ENCODE peak calls at places on chromosomes 3 and 15, in four cellular contexts. One of them, this sample, is unnamed.

GRCh38 chr3:88150371-88150770 is 612 bp downstream of the C3orf38 start:
- DNase-seq in K562: no peak
- DNase-seq in SK-N-SH: peak; percentile 9
- DNase-seq in H1: no peak
- DNase-seq in this sample: no peak

GRCh38 chr3:33389908-33390307 is 50.3 kb downstream of the UBP1 start:
- DNase-seq in K562: no peak
- DNase-seq in SK-N-SH: no peak
- DNase-seq in H1: no peak
- DNase-seq in this sample: no peak

GRCh38 chr15:53378096-53378620 is 381.3 kb downstream of the WDR72 start:
- DNase-seq in K562: no peak
- DNase-seq in SK-N-SH: no peak
- DNase-seq in H1: no peak
- DNase-seq in this sample: no peak

GRCh38 chr3:21920431-21920830 is 169.4 kb upstream of the ZNF385D start:
- DNase-seq in H1: no peak
- DNase-seq in K562: no peak
- DNase-seq in SK-N-SH: no peak
- DNase-seq in this sample: no peak

GRCh38 chr3:14143826-14144225 is 19.0 kb downstream of the TMEM43 start:
- DNase-seq in H1: no peak
- DNase-seq in K562: no peak
- DNase-seq in SK-N-SH: no peak
- DNase-seq in this sample: no peak

GRCh38 chr3:178485756-178486155 is 50.5 kb upstream of the KCNMB2 start:
- DNase-seq in SK-N-SH: no peak
- DNase-seq in H1: no peak
- DNase-seq in K562: no peak
- DNase-seq in this sample: no peak

GRCh38 chr3:191257286-191257685 is 58.2 kb downstream of the OSTN start:
- DNase-seq in H1: no peak
- DNase-seq in K562: no peak
- DNase-seq in SK-N-SH: no peak
- DNase-seq in this sample: no peak

GRCh38 chr15:98787190-98787589 is 138.9 kb downstream of the IGF1R start:
- DNase-seq in H1: no peak
- DNase-seq in K562: no peak
- DNase-seq in SK-N-SH: no peak
- DNase-seq in this sample: no peak

GRCh38 chr3:130514671-130515070 is 2.3 kb upstream of the COL6A6 start:
- DNase-seq in H1: no peak
- DNase-seq in K562: no peak
- DNase-seq in SK-N-SH: no peak
- DNase-seq in this sample: no peak

GRCh38 chr15:41865490-41866055 is 26.9 kb downstream of the PLA2G4B start:
- DNase-seq in H1: no peak
- DNase-seq in SK-N-SH: no peak
- DNase-seq in K562: no peak
- DNase-seq in this sample: no peak

GRCh38 chr3:114498779-114499370 is 205.0 kb downstream of the TIGIT start:
- DNase-seq in H1: no peak
- DNase-seq in SK-N-SH: no peak
- DNase-seq in K562: peak; percentile 22
- DNase-seq in this sample: no peak

GRCh38 chr15:77118787-77119410 is 48.0 kb upstream of the TSPAN3 start:
- DNase-seq in H1: no peak
- DNase-seq in SK-N-SH: peak; percentile 55
- DNase-seq in K562: no peak
- DNase-seq in this sample: no peak

GRCh38 chr15:31016446-31016915 is 25.1 kb upstream of the MTMR10 start:
- DNase-seq in SK-N-SH: no peak
- DNase-seq in K562: no peak
- DNase-seq in H1: no peak
- DNase-seq in this sample: no peak

GRCh38 chr3:64748244-64748894 is 60.6 kb upstream of the ADAMTS9 start:
- DNase-seq in H1: peak; percentile 19
- DNase-seq in SK-N-SH: no peak
- DNase-seq in K562: no peak
- DNase-seq in this sample: peak; percentile 12

GRCh38 chr15:55992769-55993110 is 672 bp downstream of the NEDD4 start:
- DNase-seq in SK-N-SH: no peak
- DNase-seq in H1: no peak
- DNase-seq in K562: no peak
- DNase-seq in this sample: no peak

GRCh38 chr3:26589678-26590077 is 32.9 kb upstream of the LRRC3B start:
- DNase-seq in H1: no peak
- DNase-seq in K562: no peak
- DNase-seq in SK-N-SH: no peak
- DNase-seq in this sample: no peak

GRCh38 chr3:79761441-79761840 is 6.4 kb downstream of the ROBO1 start:
- DNase-seq in K562: no peak
- DNase-seq in SK-N-SH: no peak
- DNase-seq in H1: no peak
- DNase-seq in this sample: no peak

GRCh38 chr3:29693863-29694262 is 413.0 kb downstream of the RBMS3 start:
- DNase-seq in H1: peak; percentile 7
- DNase-seq in SK-N-SH: peak; percentile 30
- DNase-seq in K562: no peak
- DNase-seq in this sample: peak; percentile 28

GRCh38 chr15:43903864-43904290 is 77.1 kb downstream of the WDR76 start:
- DNase-seq in H1: peak; percentile 70
- DNase-seq in K562: peak; percentile 89
- DNase-seq in SK-N-SH: peak; percentile 81
- DNase-seq in this sample: peak; percentile 83

GRCh38 chr3:9045399-9045798 is 82.1 kb upstream of the RAD18 start:
- DNase-seq in H1: no peak
- DNase-seq in SK-N-SH: no peak
- DNase-seq in K562: no peak
- DNase-seq in this sample: no peak

GRCh38 chr15:71313806-71314205 is 198.5 kb downstream of the THSD4 start:
- DNase-seq in K562: no peak
- DNase-seq in SK-N-SH: no peak
- DNase-seq in H1: no peak
- DNase-seq in this sample: no peak

GRCh38 chr3:71413572-71413971 is 170.0 kb downstream of the FOXP1 start:
- DNase-seq in H1: no peak
- DNase-seq in SK-N-SH: no peak
- DNase-seq in K562: no peak
- DNase-seq in this sample: no peak

GRCh38 chr3:122688996-122689395 is 8.4 kb downstream of the PARP14 start:
- DNase-seq in K562: no peak
- DNase-seq in H1: no peak
- DNase-seq in SK-N-SH: no peak
- DNase-seq in this sample: no peak

GRCh38 chr3:45124956-45125355 is 21.2 kb downstream of the CDCP1 start:
- DNase-seq in K562: no peak
- DNase-seq in SK-N-SH: no peak
- DNase-seq in H1: no peak
- DNase-seq in this sample: no peak

GRCh38 chr15:47820780-47821319 is 103.5 kb downstream of the SEMA6D start:
- DNase-seq in K562: no peak
- DNase-seq in SK-N-SH: no peak
- DNase-seq in H1: no peak
- DNase-seq in this sample: no peak

GRCh38 chr3:21464745-21465144 is 286.3 kb downstream of the ZNF385D start:
- DNase-seq in K562: no peak
- DNase-seq in SK-N-SH: no peak
- DNase-seq in H1: no peak
- DNase-seq in this sample: no peak

GRCh38 chr3:59727902-59728301 is 678.1 kb upstream of the CFAP20DC start:
- DNase-seq in H1: no peak
- DNase-seq in K562: no peak
- DNase-seq in SK-N-SH: no peak
- DNase-seq in this sample: no peak

GRCh38 chr3:90062018-90062417 is 954.6 kb downstream of the EPHA3 start:
- DNase-seq in SK-N-SH: no peak
- DNase-seq in H1: no peak
- DNase-seq in K562: no peak
- DNase-seq in this sample: no peak

GRCh38 chr3:23402728-23403505 is 199.8 kb downstream of the UBE2E2 start:
- DNase-seq in SK-N-SH: no peak
- DNase-seq in H1: no peak
- DNase-seq in K562: no peak
- DNase-seq in this sample: no peak

GRCh38 chr15:48954538-48954937 is 9.2 kb downstream of the SHC4 start:
- DNase-seq in K562: no peak
- DNase-seq in SK-N-SH: no peak
- DNase-seq in H1: no peak
- DNase-seq in this sample: peak; percentile 49

GRCh38 chr3:69058180-69058946 is 6.2 kb upstream of the TMF1 start:
- DNase-seq in K562: no peak
- DNase-seq in SK-N-SH: no peak
- DNase-seq in H1: no peak
- DNase-seq in this sample: no peak

GRCh38 chr15:42275780-42276395 is 2.7 kb upstream of the TMEM87A start:
- DNase-seq in H1: no peak
- DNase-seq in K562: no peak
- DNase-seq in SK-N-SH: no peak
- DNase-seq in this sample: no peak

GRCh38 chr3:31705726-31706125 is 173.0 kb downstream of the STT3B start:
- DNase-seq in K562: no peak
- DNase-seq in SK-N-SH: no peak
- DNase-seq in H1: no peak
- DNase-seq in this sample: no peak

GRCh38 chr3:31709005-31709404 is 176.3 kb downstream of the STT3B start:
- DNase-seq in SK-N-SH: no peak
- DNase-seq in K562: no peak
- DNase-seq in H1: no peak
- DNase-seq in this sample: no peak

GRCh38 chr3:31701286-31701685 is 168.6 kb downstream of the STT3B start:
- DNase-seq in K562: no peak
- DNase-seq in SK-N-SH: no peak
- DNase-seq in H1: no peak
- DNase-seq in this sample: no peak

GRCh38 chr3:31704156-31704555 is 171.4 kb downstream of the STT3B start:
- DNase-seq in H1: no peak
- DNase-seq in SK-N-SH: no peak
- DNase-seq in K562: no peak
- DNase-seq in this sample: no peak

DNA sequence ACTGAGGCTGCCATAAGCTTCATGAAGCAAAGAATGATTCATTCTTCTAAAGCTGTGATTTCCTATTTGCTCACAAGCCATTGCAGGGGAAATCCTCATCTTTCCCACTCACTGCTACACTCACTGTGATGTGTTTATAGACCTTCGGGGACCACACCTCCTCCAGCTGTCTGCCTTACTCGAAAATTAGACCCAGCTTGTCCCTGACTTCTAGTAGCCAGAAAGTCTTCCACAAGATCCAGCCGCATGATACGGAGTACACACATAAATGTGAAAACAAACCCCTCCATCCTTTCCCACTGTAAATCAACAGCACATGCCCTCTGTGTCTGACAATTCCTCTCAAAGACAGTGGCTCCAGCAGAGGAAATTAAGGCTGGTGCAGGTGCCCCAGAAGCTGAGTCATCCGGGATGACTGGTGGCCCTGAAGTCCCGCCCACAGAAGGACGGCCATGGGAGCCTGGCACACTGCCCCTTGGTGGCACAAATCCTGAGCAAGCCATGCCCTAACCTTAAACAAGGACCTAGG is 172.0 kb downstream of the STT3B start:
- DNase-seq in H1: no peak
- DNase-seq in SK-N-SH: peak; percentile 38
- DNase-seq in K562: no peak
- DNase-seq in this sample: no peak
- TF ChIP-seq TEAD4 in H1: no peak
- TF ChIP-seq TEAD4 in SK-N-SH: no peak
- TF ChIP-seq TEAD4 in K562: no peak
- TF ChIP-seq TEAD4 in this sample: no peak

DNA sequence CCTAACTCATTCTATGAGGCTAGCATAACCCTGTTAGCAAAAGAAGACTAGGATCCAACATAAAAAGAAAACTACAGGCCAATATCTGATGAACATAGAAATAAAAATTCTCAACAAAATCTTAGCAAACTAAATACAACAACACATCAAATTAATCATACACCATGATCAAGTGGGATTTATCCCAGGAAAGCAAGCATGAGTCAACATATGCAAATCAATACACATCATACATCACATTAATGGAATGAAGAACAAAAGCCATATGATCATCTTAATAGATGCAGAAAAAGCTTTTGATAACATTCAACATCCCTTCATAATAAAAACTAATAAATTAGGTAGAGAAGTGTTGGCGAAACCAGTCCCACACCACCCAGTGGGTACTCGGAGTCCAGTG is 136.1 kb upstream of the MME start:
- DNase-seq in SK-N-SH: no peak
- DNase-seq in K562: no peak
- DNase-seq in H1: no peak
- DNase-seq in this sample: no peak
- TF ChIP-seq TEAD4 in SK-N-SH: no peak
- TF ChIP-seq TEAD4 in K562: no peak
- TF ChIP-seq TEAD4 in H1: no peak
- TF ChIP-seq TEAD4 in this sample: no peak

GRCh38 chr3:5122030-5122740 is at the start of gene ARL8B:
- DNase-seq in SK-N-SH: peak; percentile 97
- DNase-seq in H1: peak; percentile 29
- DNase-seq in K562: peak; percentile 97
- DNase-seq in this sample: peak; percentile 87
- TF ChIP-seq TEAD4 in SK-N-SH: no peak
- TF ChIP-seq TEAD4 in H1: peak; percentile 31
- TF ChIP-seq TEAD4 in K562: peak; percentile 84
- TF ChIP-seq TEAD4 in this sample: no peak

GRCh38 chr3:140521751-140522445 is 156.0 kb upstream of the TRIM42 start:
- DNase-seq in H1: no peak
- DNase-seq in SK-N-SH: no peak
- DNase-seq in K562: no peak
- DNase-seq in this sample: peak; percentile 41
- TF ChIP-seq TEAD4 in H1: peak; percentile 65
- TF ChIP-seq TEAD4 in SK-N-SH: no peak
- TF ChIP-seq TEAD4 in K562: no peak
- TF ChIP-seq TEAD4 in this sample: no peak

GRCh38 chr3:147299656-147300055 is 106.7 kb downstream of the ZIC4 start:
- DNase-seq in H1: no peak
- DNase-seq in SK-N-SH: no peak
- DNase-seq in K562: no peak
- DNase-seq in this sample: no peak
- TF ChIP-seq TEAD4 in H1: no peak
- TF ChIP-seq TEAD4 in SK-N-SH: no peak
- TF ChIP-seq TEAD4 in K562: no peak
- TF ChIP-seq TEAD4 in this sample: no peak

This sample was measured in WTC11.